ENCODE peak calls at places on chromosomes 3 and 15, in seven cellular contexts. Q is cardiac muscle cell, R is HCT116, N is kidney epithelial cell, U is hepatocyte, V is sigmoid colon, M is AG04450. L is an unnamed sample.

GRCh38 chr3:189724366-189724765 is 93.2 kb downstream of the TP63 start:
- DNase-seq in M (no peak), N (no peak), V (no peak), Q (peak), U (no peak), R (no peak), L (peak)

GRCh38 chr3:197369545-197369944 is 71.1 kb upstream of the DLG1 start:
- DNase-seq in N (no peak), R (no peak), V (peak), M (no peak), Q (no peak), U (no peak), L (no peak)

GRCh38 chr3:180624714-180625113 is 22.8 kb downstream of the TTC14 start:
- DNase-seq in V (no peak), Q (no peak), N (no peak), U (no peak), R (no peak), M (no peak), L (no peak)

GRCh38 chr3:118144919-118145318 is 889.7 kb downstream of the IGSF11 start:
- DNase-seq in Q (no peak), R (no peak), V (no peak), M (no peak), U (no peak), N (no peak), L (no peak)

GRCh38 chr3:23826382-23827061 is 20.8 kb downstream of the UBE2E1 start:
- DNase-seq in N (no peak), U (no peak), R (no peak), Q (no peak), M (no peak), V (no peak), L (peak)

GRCh38 chr3:112464264-112464663 is 35.0 kb downstream of the BTLA start:
- DNase-seq in N (no peak), M (no peak), R (no peak), Q (peak), V (no peak), U (no peak), L (peak)

GRCh38 chr15:32956006-32956405 is 238.2 kb downstream of the GREM1 start:
- DNase-seq in U (peak), N (no peak), V (no peak), R (peak), M (peak), Q (peak), L (peak)

GRCh38 chr15:40130799-40131502 is 22.3 kb upstream of the BMF start:
- DNase-seq in R (no peak), M (no peak), V (no peak), Q (no peak), U (no peak), N (no peak), L (no peak)

GRCh38 chr3:184540777-184541681 is 20.6 kb upstream of the EPHB3 start:
- DNase-seq in Q (peak), V (peak), R (peak), U (peak), N (peak), M (no peak), L (peak)

GRCh38 chr15:42338500-42338899 is 20.8 kb upstream of the CAPN3 start:
- DNase-seq in V (no peak), Q (peak), M (no peak), R (no peak), U (no peak), N (no peak), L (no peak)

GRCh38 chr3:183503738-183504137 is 51.8 kb downstream of the KLHL6 start:
- DNase-seq in R (no peak), N (no peak), U (no peak), Q (no peak), M (no peak), V (no peak), L (no peak)

GRCh38 chr15:65416845-65417416 is 5.8 kb downstream of the IGDCC4 start:
- DNase-seq in Q (peak), U (peak), R (no peak), V (peak), N (no peak), M (no peak), L (peak)

GRCh38 chr3:90069748-90070147 is 962.3 kb downstream of the EPHA3 start:
- DNase-seq in V (no peak), R (no peak), M (no peak), N (no peak), U (no peak), Q (no peak), L (no peak)

GRCh38 chr3:17945018-17945798 is 202.8 kb upstream of the TBC1D5 start:
- DNase-seq in R (no peak), U (no peak), N (no peak), Q (peak), M (no peak), V (no peak), L (no peak)

GRCh38 chr3:186664506-186664905 is 1.3 kb upstream of the HRG start:
- DNase-seq in Q (no peak), R (no peak), N (no peak), M (no peak), U (no peak), V (no peak), L (no peak)

GRCh38 chr3:79162653-79163052 is 605.1 kb downstream of the ROBO1 start:
- DNase-seq in M (no peak), N (no peak), R (no peak), Q (no peak), U (no peak), V (no peak), L (peak)

GRCh38 chr3:48694610-48695051 is 8.9 kb upstream of the NCKIPSD start:
- DNase-seq in V (peak), U (peak), N (peak), M (peak), R (peak), Q (peak), L (peak)

GRCh38 chr15:69531302-69532027 is 78.8 kb downstream of the RPLP1 start:
- DNase-seq in Q (no peak), U (no peak), M (no peak), N (no peak), R (no peak), V (no peak), L (no peak)

GRCh38 chr3:61464785-61465184 is 96.6 kb upstream of the PTPRG start:
- DNase-seq in V (no peak), R (no peak), N (no peak), U (no peak), Q (no peak), M (no peak), L (no peak)

GRCh38 chr15:99057020-99057419 is 47.9 kb upstream of the SYNM start:
- DNase-seq in M (no peak), Q (no peak), V (no peak), U (no peak), R (no peak), N (no peak), L (no peak)

GRCh38 chr3:151085889-151086483 is 522 bp downstream of the MED12L start:
- DNase-seq in V (no peak), M (no peak), N (no peak), Q (no peak), U (peak), R (no peak), L (no peak)

GRCh38 chr3:195754141-195754540 is 33.4 kb downstream of the MUC20 start:
- DNase-seq in M (no peak), U (no peak), N (no peak), V (no peak), Q (no peak), R (no peak), L (no peak)

GRCh38 chr15:52143862-52144261 is 31.3 kb upstream of the BCL2L10 start:
- DNase-seq in V (no peak), N (peak), U (peak), Q (peak), R (no peak), M (peak), L (peak)

GRCh38 chr3:66493464-66494099 is 7.2 kb downstream of the LRIG1 start:
- DNase-seq in M (no peak), U (no peak), R (no peak), N (no peak), Q (no peak), V (no peak), L (no peak)

GRCh38 chr3:45166283-45166879 is 20.2 kb upstream of the CDCP1 start:
- DNase-seq in V (no peak), U (no peak), R (no peak), Q (no peak), M (no peak), N (no peak), L (no peak)

GRCh38 chr3:9254764-9255163 is 5.3 kb upstream of the SRGAP3 start:
- DNase-seq in R (no peak), M (no peak), V (no peak), Q (no peak), N (no peak), U (no peak), L (no peak)

GRCh38 chr15:72199721-72200212 is 2.2 kb upstream of the GRAMD2A start:
- DNase-seq in M (peak), U (peak), V (peak), N (no peak), R (peak), Q (peak), L (peak)

GRCh38 chr3:13669457-13669856 is 120.5 kb downstream of the FBLN2 start:
- DNase-seq in Q (no peak), U (no peak), R (no peak), N (no peak), V (no peak), M (no peak), L (no peak)

GRCh38 chr3:185827595-185828344 is 2.9 kb upstream of the IGF2BP2 start:
- DNase-seq in U (no peak), Q (no peak), R (no peak), V (no peak), M (no peak), N (no peak), L (no peak)

GRCh38 chr15:100650685-100651084 is 48.3 kb downstream of the ASB7 start:
- DNase-seq in Q (no peak), U (no peak), R (no peak), N (no peak), V (no peak), M (no peak), L (no peak)

GRCh38 chr3:99579246-99579645 is 59.1 kb upstream of the COL8A1 start:
- DNase-seq in Q (peak), R (no peak), V (no peak), M (peak), N (peak), U (peak), L (peak)

GRCh38 chr15:96737408-96737807 is 406.9 kb downstream of the NR2F2 start:
- DNase-seq in V (no peak), U (no peak), N (no peak), Q (peak), R (no peak), M (no peak), L (no peak)

GRCh38 chr3:33134026-33134625 is 20.3 kb downstream of the CRTAP start:
- DNase-seq in R (no peak), U (no peak), N (peak), M (no peak), V (no peak), Q (no peak), L (no peak)

DNA sequence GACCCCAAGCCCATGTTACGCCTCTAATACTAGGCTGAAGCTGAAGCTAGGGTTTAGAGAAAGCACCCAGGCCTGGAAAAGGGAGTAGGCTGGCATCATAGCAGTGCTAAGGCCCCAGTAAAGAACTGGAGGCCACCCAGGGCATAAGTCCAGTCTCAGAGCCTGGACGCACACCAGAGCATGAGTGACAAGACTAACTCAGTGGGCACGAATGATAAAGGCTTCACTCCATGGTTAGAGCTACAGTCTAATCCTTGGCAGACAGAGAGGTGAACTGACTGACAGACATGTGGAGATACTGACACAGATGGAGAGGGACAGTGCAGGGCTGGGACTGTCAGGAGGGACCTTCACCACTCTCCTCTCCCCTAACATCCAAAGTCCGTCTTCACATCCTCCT is 139.8 kb downstream of the KCNMB2 start:
- DNase-seq in N (no peak), V (no peak), U (no peak), M (no peak), R (no peak), Q (no peak), L (no peak)
- TF ChIP-seq CTCF in N (no peak), V (no peak), U (no peak), M (no peak), R (no peak), Q (no peak), L (no peak)

DNA sequence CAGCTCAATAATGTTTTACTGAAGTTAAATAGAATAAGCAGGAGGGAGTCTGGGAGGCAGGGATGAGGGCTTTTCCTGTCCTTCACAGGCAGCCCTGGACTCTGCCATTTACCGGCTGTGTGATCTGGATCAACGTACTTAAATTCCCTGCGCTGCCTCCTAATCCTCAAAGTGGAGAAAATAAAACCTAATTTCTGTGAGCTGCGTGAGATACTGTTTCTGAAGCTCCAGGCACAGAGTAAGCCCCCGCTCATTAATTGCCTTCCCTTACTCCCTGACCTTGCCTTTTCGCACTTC is 278 bp upstream of the PDIA5 start:
- DNase-seq in Q (no peak), M (no peak), N (no peak), U (no peak), V (no peak), R (no peak), L (no peak)
- H3K4me3 ChIP-seq in Q (peak), M (peak), N (peak), U (peak), V (peak), R (peak), L (peak)

GRCh38 chr3:40206522-40206921 is 103.0 kb upstream of the EIF1B start:
- DNase-seq in R (no peak), Q (no peak), N (no peak), M (no peak), U (no peak), V (no peak), L (no peak)
- TF ChIP-seq CTCF in R (no peak), Q (no peak), N (no peak), M (no peak), U (no peak), V (no peak), L (no peak)

GRCh38 chr3:31546725-31547124 is 14.0 kb downstream of the STT3B start:
- DNase-seq in U (no peak), Q (no peak), M (no peak), V (no peak), R (no peak), N (no peak), L (no peak)

GRCh38 chr3:31553258-31553657 is 20.5 kb downstream of the STT3B start:
- DNase-seq in Q (no peak), M (no peak), N (no peak), R (no peak), U (no peak), V (no peak), L (no peak)

GRCh38 chr3:31546152-31546551 is 13.4 kb downstream of the STT3B start:
- DNase-seq in U (no peak), N (no peak), R (no peak), V (peak), Q (peak), M (no peak), L (peak)

GRCh38 chr3:31552103-31552502 is 19.4 kb downstream of the STT3B start:
- DNase-seq in R (no peak), Q (no peak), N (no peak), U (no peak), M (no peak), V (no peak), L (no peak)

DNA sequence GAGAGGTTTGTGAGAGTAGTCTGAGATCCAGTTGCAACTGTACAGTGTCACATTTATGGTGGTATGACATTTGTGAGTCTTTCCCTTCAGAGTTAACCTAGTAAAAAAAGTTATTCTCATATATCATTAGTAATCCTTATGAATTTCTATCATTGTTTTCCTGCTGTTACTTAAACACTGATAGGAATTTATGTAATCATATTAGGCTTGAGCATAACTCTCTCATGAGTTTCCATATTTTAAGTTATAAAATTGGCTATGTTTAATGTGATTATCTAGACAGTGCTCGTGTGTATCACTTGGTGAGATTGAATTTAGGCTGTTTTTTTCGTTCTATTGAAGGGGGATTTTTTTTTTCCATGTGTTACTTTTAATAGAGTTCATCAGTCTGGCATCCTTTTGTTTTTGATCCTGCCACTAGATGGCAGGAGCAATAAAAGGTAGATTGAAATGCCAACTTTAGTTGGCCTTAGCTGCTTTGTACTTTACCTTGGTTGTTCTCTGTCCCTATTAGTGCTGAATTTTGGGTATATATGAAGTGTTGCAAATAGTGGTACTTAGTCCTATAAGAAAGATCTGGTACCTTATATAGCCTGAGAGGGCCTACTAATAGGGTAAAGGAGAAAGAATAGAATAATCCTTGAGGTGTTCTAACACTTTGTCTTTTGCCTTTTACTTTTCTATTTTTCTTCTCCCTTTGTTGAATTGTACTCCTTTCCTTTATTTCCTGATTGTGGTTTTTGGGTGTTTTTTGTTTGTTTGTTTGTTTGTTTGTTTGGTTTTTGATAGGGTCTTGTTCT is 17.9 kb downstream of the STT3B start:
- DNase-seq in U (peak), M (no peak), N (no peak), Q (peak), R (no peak), V (no peak), L (peak)
- H3K4me3 ChIP-seq in U (no peak), M (no peak), N (no peak), Q (no peak), R (no peak), V (no peak), L (no peak)

DNA sequence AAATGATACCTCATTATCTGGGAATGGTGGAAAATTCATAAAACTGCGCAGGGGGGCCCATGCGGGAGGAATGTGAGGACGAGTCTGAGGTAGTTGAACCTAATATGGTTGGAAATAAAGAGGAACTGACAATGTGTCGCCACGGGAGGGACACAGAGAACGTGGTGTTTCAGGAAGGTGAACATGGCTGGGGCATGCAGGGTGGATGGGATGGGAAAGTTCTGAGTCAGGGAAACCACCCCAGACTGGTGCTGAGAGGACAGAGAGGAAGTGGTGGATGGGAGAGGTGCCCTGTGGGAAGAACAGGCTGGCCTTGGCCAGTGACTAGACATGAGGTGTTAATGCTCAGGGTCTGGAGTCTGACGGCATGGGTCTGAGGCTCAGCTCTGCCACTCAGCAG is 137.1 kb upstream of the WNT5A start:
- DNase-seq in Q (no peak), R (no peak), N (no peak), M (no peak), U (no peak), V (no peak), L (no peak)
- TF ChIP-seq CTCF in Q (no peak), R (no peak), N (no peak), M (no peak), U (no peak), V (no peak), L (no peak)

GRCh38 chr15:31328425-31328998 is 1.9 kb downstream of the KLF13 start:
- DNase-seq in Q (no peak), N (no peak), V (no peak), U (no peak), M (no peak), R (no peak), L (no peak)

GRCh38 chr15:31330836-31331235 is 4.2 kb downstream of the KLF13 start:
- DNase-seq in R (no peak), N (no peak), M (no peak), Q (no peak), V (no peak), U (no peak), L (no peak)

GRCh38 chr15:31330111-31330785 is 3.6 kb downstream of the KLF13 start:
- DNase-seq in M (no peak), V (no peak), U (no peak), R (no peak), Q (no peak), N (no peak), L (no peak)

GRCh38 chr15:31328999-31329639 is 2.5 kb downstream of the KLF13 start:
- DNase-seq in N (no peak), R (no peak), V (peak), M (no peak), U (peak), Q (no peak), L (no peak)

GRCh38 chr15:31329640-31330010 is 3.0 kb downstream of the KLF13 start:
- DNase-seq in V (no peak), U (no peak), Q (no peak), M (no peak), N (no peak), R (no peak), L (no peak)
- H3K4me3 ChIP-seq in V (peak), U (peak), Q (peak), M (no peak), N (no peak), R (peak), L (peak)

GRCh38 chr3:71006810-71007785 is 576.4 kb downstream of the FOXP1 start:
- DNase-seq in U (peak), Q (peak), V (no peak), N (no peak), R (no peak), M (no peak), L (peak)
- TF ChIP-seq CTCF in U (peak), Q (peak), V (peak), N (peak), R (peak), M (peak), L (peak)

DNA sequence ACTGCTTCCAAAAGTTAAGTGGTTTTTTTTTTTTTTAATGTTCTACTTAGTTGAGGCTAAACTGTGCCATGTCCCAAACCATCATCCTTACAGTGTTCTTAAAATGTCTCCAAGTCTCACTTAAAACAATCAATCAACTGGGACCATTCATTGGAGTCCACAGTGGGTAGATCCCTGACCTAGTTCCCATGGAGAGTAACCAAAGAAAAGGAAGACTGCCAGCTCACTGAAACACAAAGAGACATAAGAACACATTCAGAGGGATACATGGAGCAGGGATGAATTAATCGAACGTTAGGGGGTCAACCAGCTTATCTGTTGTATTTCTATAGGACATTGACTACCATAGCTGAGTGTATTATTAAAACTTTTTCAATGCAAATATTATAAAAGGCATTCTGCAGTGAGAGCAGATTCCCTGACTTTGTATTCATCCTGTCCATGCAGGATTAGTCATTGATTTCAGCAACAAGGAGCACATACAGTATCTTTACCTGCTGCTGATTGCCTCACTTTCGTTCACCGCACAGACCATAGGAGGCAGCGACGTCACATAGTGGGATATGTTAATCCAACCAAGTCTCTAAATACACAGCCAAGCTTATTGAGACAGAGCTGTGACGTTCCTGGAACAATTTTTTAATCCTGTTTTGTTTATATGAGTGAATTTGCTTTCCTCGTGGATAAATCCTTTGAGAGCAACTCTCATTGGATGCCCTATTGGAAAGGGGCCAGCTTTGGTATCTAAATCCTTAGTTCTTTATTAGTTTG is 365.0 kb upstream of the RBMS3 start:
- DNase-seq in N (no peak), M (peak), U (peak), R (peak), V (peak), Q (peak), L (peak)
- H3K4me3 ChIP-seq in N (no peak), M (peak), U (no peak), R (no peak), V (peak), Q (no peak), L (no peak)